ENCODE peak calls at places on chromosomes 16 and 17, in four cellular contexts. A is prostate gland, X is GM23338, J is esophagus muscularis mucosa. T is an unnamed sample. For H3K4me1, the result is how much of the 10 kb centered on the place peaks cover.

GRCh38 chr16:4679156-4679853 is 14.1 kb upstream of the NUDT16L1 start:
- DNase-seq in A (peak), J (no peak), X (no peak), T (no peak)

GRCh38 chr17:76498886-76499667 is 2.1 kb downstream of the RHBDF2 start:
- DNase-seq in X (no peak), J (no peak), A (no peak), T (no peak)

GRCh38 chr16:24534634-24535033 is 4.7 kb upstream of the RBBP6 start:
- DNase-seq in A (no peak), X (no peak), J (no peak), T (no peak)

GRCh38 chr16:23302045-23302956 is at the start of gene SCNN1B:
- DNase-seq in X (peak), A (peak), J (no peak), T (no peak)

GRCh38 chr16:3530371-3530914 is 29.6 kb downstream of the CLUAP1 start:
- DNase-seq in J (no peak), A (no peak), X (no peak), T (no peak)

GRCh38 chr17:10842658-10843057 is 4.8 kb upstream of the PIRT start:
- DNase-seq in J (no peak), X (peak), A (peak), T (no peak)

GRCh38 chr17:31327534-31328526 is 6.4 kb upstream of the EVI2A start:
- DNase-seq in A (no peak), J (no peak), X (no peak), T (no peak)

GRCh38 chr17:58539703-58540102 is 25.3 kb upstream of the MTMR4 start:
- DNase-seq in J (no peak), A (no peak), X (no peak), T (no peak)

GRCh38 chr17:40900819-40901356 is 15.8 kb upstream of the KRT20 start:
- DNase-seq in A (no peak), X (no peak), J (no peak), T (no peak)

GRCh38 chr16:84459941-84460405 is 44.5 kb downstream of the MEAK7 start:
- DNase-seq in X (no peak), A (no peak), J (no peak), T (no peak)

GRCh38 chr17:72219824-72220473 is 99.1 kb downstream of the SOX9 start:
- DNase-seq in A (no peak), J (no peak), X (peak), T (no peak)

GRCh38 chr16:49213594-49213993 is 68.0 kb downstream of the CBLN1 start:
- DNase-seq in X (peak), A (no peak), J (no peak), T (no peak)

GRCh38 chr17:78433780-78434335 is 55.4 kb downstream of the PGS1 start:
- DNase-seq in J (no peak), A (no peak), X (no peak), T (no peak)

GRCh38 chr16:23917621-23918020 is 81.8 kb downstream of the PRKCB start:
- DNase-seq in A (no peak), J (no peak), X (no peak), T (no peak)

GRCh38 chr17:400257-400656 is 47.6 kb upstream of the RPH3AL start:
- DNase-seq in A (no peak), J (no peak), X (no peak), T (no peak)

GRCh38 chr17:79808763-79809529 is 12.1 kb upstream of the CBX8 start:
- DNase-seq in J (no peak), A (peak), X (peak), T (no peak)

GRCh38 chr17:69717214-69717613 is 302.7 kb downstream of the MAP2K6 start:
- DNase-seq in J (no peak), X (no peak), A (no peak), T (no peak)

GRCh38 chr16:27113341-27113841 is 46.7 kb downstream of the C16orf82 start:
- DNase-seq in A (no peak), J (no peak), X (no peak), T (peak)

GRCh38 chr16:23254338-23254737 is 47.8 kb upstream of the SCNN1B start:
- DNase-seq in X (peak), A (no peak), J (no peak), T (no peak)

GRCh38 chr17:17472333-17472920 is 4.4 kb upstream of the MED9 start:
- DNase-seq in J (no peak), A (no peak), X (no peak), T (no peak)

GRCh38 chr16:69003500-69003899 is 102.0 kb upstream of the HAS3 start:
- DNase-seq in J (no peak), X (peak), A (no peak), T (no peak)

GRCh38 chr16:24908716-24909115 is 63.0 kb downstream of the SLC5A11 start:
- DNase-seq in J (no peak), A (no peak), X (no peak), T (no peak)

GRCh38 chr16:70770968-70771552 is 29.9 kb downstream of the VAC14 start:
- DNase-seq in A (peak), J (peak), X (peak), T (no peak)

GRCh38 chr17:3961564-3962047 is 2.6 kb downstream of the ATP2A3 start:
- DNase-seq in A (no peak), X (no peak), J (no peak), T (no peak)

GRCh38 chr17:63476857-63477470 is at the start of gene ACE:
- DNase-seq in J (no peak), A (peak), X (peak), T (no peak)

GRCh38 chr17:58312021-58312630 is 16.5 kb downstream of the TSPOAP1 start:
- DNase-seq in A (no peak), J (no peak), X (no peak), T (peak)

GRCh38 chr17:75932852-75933251 is 8.0 kb downstream of the FBF1 start:
- DNase-seq in J (no peak), A (no peak), X (no peak), T (no peak)

GRCh38 chr16:27123795-27124194 is 57.1 kb downstream of the C16orf82 start:
- DNase-seq in A (no peak), X (no peak), J (no peak), T (no peak)

GRCh38 chr17:4950075-4950756 is 703 bp upstream of the ENO3 start:
- DNase-seq in X (peak), A (no peak), J (no peak), T (no peak)

GRCh38 chr16:87657621-87658192 is 55.4 kb downstream of the JPH3 start:
- DNase-seq in J (no peak), X (peak), A (no peak), T (no peak)

GRCh38 chr17:80030730-80031410 is 4.8 kb downstream of the TBC1D16 start:
- DNase-seq in A (peak), X (no peak), J (no peak), T (no peak)

GRCh38 chr17:29649359-29649758 is 26.6 kb upstream of the CORO6 start:
- DNase-seq in J (no peak), X (no peak), A (no peak), T (no peak)

GRCh38 chr16:72066747-72067146 is 3.7 kb downstream of the HPR start:
- DNase-seq in J (no peak), A (no peak), X (peak), T (no peak)

GRCh38 chr17:40017422-40018080 is 2.3 kb downstream of the CSF3 start:
- DNase-seq in X (no peak), A (no peak), J (no peak), T (no peak)

GRCh38 chr17:57603978-57604377 is 141.1 kb downstream of the CCDC182 start:
- DNase-seq in J (no peak), A (peak), X (no peak), T (no peak)

GRCh38 chr16:51553910-51554309 is 402.8 kb upstream of the SALL1 start:
- DNase-seq in J (peak), A (no peak), X (no peak), T (no peak)

GRCh38 chr17:51666971-51667721 is 406.8 kb downstream of the UTP18 start:
- DNase-seq in J (no peak), X (no peak), A (no peak), T (no peak)

GRCh38 chr17:57357830-57358426 is 101.6 kb downstream of the MSI2 start:
- DNase-seq in J (no peak), X (no peak), A (peak), T (no peak)

GRCh38 chr17:27778193-27778592 is 22.1 kb downstream of the NOS2 start:
- DNase-seq in X (no peak), A (no peak), J (no peak), T (no peak)

GRCh38 chr16:28925386-28926228 is 569 bp upstream of the RABEP2 start:
- DNase-seq in J (peak), A (peak), X (peak), T (no peak)
- H3K4me1 ChIP-seq in J (under half), A (under half), X (under half), T (under half)

GRCh38 chr17:2062571-2063183 is 7.8 kb downstream of the HIC1 start:
- DNase-seq in X (peak), A (no peak), J (peak), T (no peak)
- TF ChIP-seq POLR2AphosphoS5 in X (no peak), A (no peak), J (no peak), T (no peak)

DNA sequence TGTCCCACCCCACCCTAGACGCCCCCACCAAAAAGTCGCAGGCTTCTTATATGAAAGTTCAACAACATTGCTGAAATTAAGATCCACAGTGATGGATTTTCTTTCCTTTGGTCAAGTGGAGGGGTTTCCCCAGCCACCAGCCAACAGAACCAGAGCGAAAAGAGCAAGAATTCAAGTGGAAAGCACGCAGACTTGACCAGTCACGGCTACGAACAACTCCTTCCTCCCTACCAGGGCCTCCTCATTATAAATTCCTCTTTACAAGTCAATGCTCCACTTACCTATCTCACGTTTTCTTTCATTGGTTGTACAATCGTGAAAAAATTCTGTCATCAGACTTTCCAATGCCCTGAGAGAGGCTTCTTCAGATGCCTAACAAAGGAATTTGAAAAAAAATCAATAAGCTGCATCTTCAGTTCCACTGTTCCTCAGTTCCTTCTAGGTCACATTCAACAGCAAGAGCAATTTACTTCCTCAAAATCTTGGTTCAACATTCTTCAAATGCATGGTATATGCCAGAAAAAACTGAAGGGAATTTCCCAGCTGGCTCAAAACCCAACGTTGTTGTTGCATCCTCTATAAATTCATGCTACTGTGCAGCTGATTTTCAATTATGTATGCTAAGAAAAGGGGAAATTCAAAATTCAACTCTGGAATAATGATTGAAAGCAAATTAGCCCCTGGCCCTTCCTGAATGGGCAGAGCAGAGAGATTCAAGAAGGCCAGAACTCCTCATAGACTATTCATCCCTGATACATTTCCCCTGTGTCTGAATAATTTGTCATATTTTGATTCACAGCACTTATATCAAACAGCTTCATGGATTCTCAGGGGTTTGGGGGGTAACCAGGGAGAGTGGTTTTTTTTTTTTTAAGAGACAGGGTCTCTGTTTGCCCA is 30.9 kb downstream of the XPO6 start:
- DNase-seq in J (no peak), X (no peak), A (no peak), T (no peak)
- H3K4me3 ChIP-seq in J (no peak), X (no peak), A (no peak), T (no peak)

DNA sequence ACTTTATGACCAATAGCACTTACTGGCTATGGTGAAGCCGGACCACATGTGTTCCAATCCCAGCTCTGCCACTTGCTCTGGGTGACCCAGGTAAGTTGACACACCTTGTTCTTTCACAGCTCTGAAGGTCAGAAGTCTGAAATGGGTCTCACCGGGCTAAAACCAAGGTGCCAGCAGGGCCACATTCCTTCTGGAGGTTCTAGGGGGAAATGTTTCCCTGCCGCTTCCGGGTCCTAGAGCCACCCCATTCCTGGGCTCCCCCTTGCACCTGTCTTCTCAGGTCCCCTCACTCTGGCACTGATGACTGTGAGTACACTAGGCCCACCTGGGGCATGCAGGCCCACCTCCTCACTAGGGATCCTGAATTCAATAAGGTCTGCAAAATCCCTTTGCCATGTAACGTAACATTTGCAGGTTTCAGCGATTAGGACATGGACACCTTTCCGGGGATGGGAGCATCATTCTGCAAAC is 11.4 kb downstream of the USP7 start:
- DNase-seq in X (no peak), J (no peak), A (no peak), T (no peak)
- H3K4me1 ChIP-seq in X (half or more), J (half or more), A (under half), T (half or more)

GRCh38 chr16:1677942-1678499 is at the start of gene JPT2:
- DNase-seq in A (peak), J (peak), X (peak), T (no peak)
- TF ChIP-seq POLR2AphosphoS5 in A (peak), J (peak), X (peak), T (peak)